ENCODE peak calls at places on chromosomes 1 and 21, in seven cellular contexts. One of them, this sample, is unnamed.

GRCh38 chr1:150365945-150366344 is 2.0 kb downstream of the RPRD2 start:
- DNase-seq in body of pancreas: no peak
- DNase-seq in breast epithelium: no peak
- DNase-seq in H54: no peak
- DNase-seq in IMR-90: peak; percentile 23
- DNase-seq in GM12891: no peak
- DNase-seq in sigmoid colon: no peak
- DNase-seq in this sample: no peak

GRCh38 chr1:164061528-164061927 is 497.5 kb upstream of the PBX1 start:
- DNase-seq in body of pancreas: no peak
- DNase-seq in breast epithelium: no peak
- DNase-seq in H54: no peak
- DNase-seq in IMR-90: no peak
- DNase-seq in GM12891: no peak
- DNase-seq in sigmoid colon: no peak
- DNase-seq in this sample: no peak

GRCh38 chr1:51263147-51263850 is 27.2 kb downstream of the RNF11 start:
- DNase-seq in body of pancreas: no peak
- DNase-seq in breast epithelium: no peak
- DNase-seq in H54: no peak
- DNase-seq in IMR-90: no peak
- DNase-seq in GM12891: no peak
- DNase-seq in sigmoid colon: no peak
- DNase-seq in this sample: no peak

GRCh38 chr1:215476541-215476940 is 90.6 kb upstream of the KCTD3 start:
- DNase-seq in body of pancreas: no peak
- DNase-seq in breast epithelium: no peak
- DNase-seq in H54: no peak
- DNase-seq in IMR-90: peak; percentile 54
- DNase-seq in GM12891: no peak
- DNase-seq in sigmoid colon: no peak
- DNase-seq in this sample: no peak

GRCh38 chr21:44656868-44657267 is 864 bp upstream of the KRTAP12-3 start:
- DNase-seq in body of pancreas: no peak
- DNase-seq in breast epithelium: no peak
- DNase-seq in H54: no peak
- DNase-seq in IMR-90: no peak
- DNase-seq in GM12891: no peak
- DNase-seq in sigmoid colon: no peak
- DNase-seq in this sample: no peak

GRCh38 chr1:19319196-19319595 is 7.1 kb downstream of the SLC66A1 start:
- DNase-seq in body of pancreas: no peak
- DNase-seq in breast epithelium: no peak
- DNase-seq in H54: no peak
- DNase-seq in IMR-90: peak; percentile 22
- DNase-seq in GM12891: no peak
- DNase-seq in sigmoid colon: no peak
- DNase-seq in this sample: no peak

GRCh38 chr21:45874716-45875415 is 106.7 kb upstream of the COL6A1 start:
- DNase-seq in body of pancreas: peak; percentile 22
- DNase-seq in breast epithelium: no peak
- DNase-seq in H54: peak; percentile 98
- DNase-seq in IMR-90: peak; percentile 98
- DNase-seq in GM12891: no peak
- DNase-seq in sigmoid colon: peak; percentile 91
- DNase-seq in this sample: peak; percentile 9

GRCh38 chr1:210882414-210883221 is 251.3 kb downstream of the KCNH1 start:
- DNase-seq in body of pancreas: no peak
- DNase-seq in breast epithelium: no peak
- DNase-seq in H54: peak; percentile 27
- DNase-seq in IMR-90: peak; percentile 21
- DNase-seq in GM12891: no peak
- DNase-seq in sigmoid colon: no peak
- DNase-seq in this sample: no peak

GRCh38 chr21:41865002-41865777 is 14.0 kb downstream of the PRDM15 start:
- DNase-seq in body of pancreas: no peak
- DNase-seq in breast epithelium: peak; percentile 24
- DNase-seq in H54: no peak
- DNase-seq in IMR-90: no peak
- DNase-seq in GM12891: no peak
- DNase-seq in sigmoid colon: no peak
- DNase-seq in this sample: no peak

GRCh38 chr1:196355206-196355786 is 252.9 kb downstream of the KCNT2 start:
- DNase-seq in body of pancreas: no peak
- DNase-seq in breast epithelium: no peak
- DNase-seq in H54: no peak
- DNase-seq in IMR-90: peak; percentile 25
- DNase-seq in GM12891: no peak
- DNase-seq in sigmoid colon: no peak
- DNase-seq in this sample: peak; percentile 3

GRCh38 chr1:169109561-169110134 is 3.2 kb downstream of the ATP1B1 start:
- DNase-seq in body of pancreas: peak; percentile 78
- DNase-seq in breast epithelium: peak; percentile 58
- DNase-seq in H54: peak; percentile 55
- DNase-seq in IMR-90: peak; percentile 92
- DNase-seq in GM12891: no peak
- DNase-seq in sigmoid colon: peak; percentile 92
- DNase-seq in this sample: peak; percentile 97

GRCh38 chr1:44725309-44725698 is 5.7 kb downstream of the RNU5D-1 start:
- DNase-seq in body of pancreas: no peak
- DNase-seq in breast epithelium: no peak
- DNase-seq in H54: no peak
- DNase-seq in IMR-90: no peak
- DNase-seq in GM12891: no peak
- DNase-seq in sigmoid colon: no peak
- DNase-seq in this sample: no peak

GRCh38 chr1:44724408-44725308 is 6.3 kb downstream of the RNU5D-1 start:
- DNase-seq in body of pancreas: no peak
- DNase-seq in breast epithelium: no peak
- DNase-seq in H54: no peak
- DNase-seq in IMR-90: no peak
- DNase-seq in GM12891: no peak
- DNase-seq in sigmoid colon: no peak
- DNase-seq in this sample: no peak

GRCh38 chr1:44723064-44723463 is 7.9 kb downstream of the RNU5D-1 start:
- DNase-seq in body of pancreas: no peak
- DNase-seq in breast epithelium: no peak
- DNase-seq in H54: no peak
- DNase-seq in IMR-90: no peak
- DNase-seq in GM12891: no peak
- DNase-seq in sigmoid colon: no peak
- DNase-seq in this sample: no peak

GRCh38 chr1:44721521-44722361 is 9.2 kb downstream of the RNU5D-1 start:
- DNase-seq in body of pancreas: peak; percentile 73
- DNase-seq in breast epithelium: no peak
- DNase-seq in H54: peak; percentile 98
- DNase-seq in IMR-90: peak; percentile 91
- DNase-seq in GM12891: peak; percentile 56
- DNase-seq in sigmoid colon: peak; percentile 73
- DNase-seq in this sample: peak; percentile 95

GRCh38 chr1:44723496-44724407 is 7.2 kb downstream of the RNU5D-1 start:
- DNase-seq in body of pancreas: no peak
- DNase-seq in breast epithelium: no peak
- DNase-seq in H54: no peak
- DNase-seq in IMR-90: no peak
- DNase-seq in GM12891: peak; percentile 62
- DNase-seq in sigmoid colon: no peak
- DNase-seq in this sample: no peak
- TF ChIP-seq POLR2A in body of pancreas: no peak
- TF ChIP-seq POLR2A in breast epithelium: no peak
- TF ChIP-seq POLR2A in H54: no peak
- TF ChIP-seq POLR2A in IMR-90: no peak
- TF ChIP-seq POLR2A in GM12891: no peak
- TF ChIP-seq POLR2A in sigmoid colon: no peak
- TF ChIP-seq POLR2A in this sample: no peak

GRCh38 chr1:101407505-101408211 is 170.8 kb downstream of the S1PR1 start:
- DNase-seq in body of pancreas: no peak
- DNase-seq in breast epithelium: no peak
- DNase-seq in H54: no peak
- DNase-seq in IMR-90: no peak
- DNase-seq in GM12891: no peak
- DNase-seq in sigmoid colon: no peak
- DNase-seq in this sample: no peak
- TF ChIP-seq POLR2A in body of pancreas: no peak
- TF ChIP-seq POLR2A in breast epithelium: no peak
- TF ChIP-seq POLR2A in H54: no peak
- TF ChIP-seq POLR2A in IMR-90: no peak
- TF ChIP-seq POLR2A in GM12891: peak; percentile 94
- TF ChIP-seq POLR2A in sigmoid colon: no peak
- TF ChIP-seq POLR2A in this sample: no peak

GRCh38 chr1:12085643-12086260 is 22.6 kb downstream of the TNFRSF8 start:
- DNase-seq in body of pancreas: no peak
- DNase-seq in breast epithelium: no peak
- DNase-seq in H54: no peak
- DNase-seq in IMR-90: no peak
- DNase-seq in GM12891: no peak
- DNase-seq in sigmoid colon: no peak
- DNase-seq in this sample: no peak
- TF ChIP-seq POLR2A in body of pancreas: no peak
- TF ChIP-seq POLR2A in breast epithelium: no peak
- TF ChIP-seq POLR2A in H54: no peak
- TF ChIP-seq POLR2A in IMR-90: no peak
- TF ChIP-seq POLR2A in GM12891: no peak
- TF ChIP-seq POLR2A in sigmoid colon: no peak
- TF ChIP-seq POLR2A in this sample: no peak

GRCh38 chr1:25022361-25023189 is 92.5 kb upstream of the RUNX3 start:
- DNase-seq in body of pancreas: peak; percentile 37
- DNase-seq in breast epithelium: no peak
- DNase-seq in H54: peak; percentile 71
- DNase-seq in IMR-90: peak; percentile 96
- DNase-seq in GM12891: peak; percentile 84
- DNase-seq in sigmoid colon: peak; percentile 83
- DNase-seq in this sample: peak; percentile 17
- TF ChIP-seq POLR2A in body of pancreas: no peak
- TF ChIP-seq POLR2A in breast epithelium: no peak
- TF ChIP-seq POLR2A in H54: no peak
- TF ChIP-seq POLR2A in IMR-90: no peak
- TF ChIP-seq POLR2A in GM12891: peak; percentile 71
- TF ChIP-seq POLR2A in sigmoid colon: no peak
- TF ChIP-seq POLR2A in this sample: no peak

GRCh38 chr1:35929730-35930592 is 944 bp upstream of the AGO3 start:
- DNase-seq in body of pancreas: peak; percentile 46
- DNase-seq in breast epithelium: no peak
- DNase-seq in H54: peak; percentile 49
- DNase-seq in IMR-90: peak; percentile 42
- DNase-seq in GM12891: no peak
- DNase-seq in sigmoid colon: peak; percentile 83
- DNase-seq in this sample: peak; percentile 15
- TF ChIP-seq POLR2A in body of pancreas: no peak
- TF ChIP-seq POLR2A in breast epithelium: no peak
- TF ChIP-seq POLR2A in H54: no peak
- TF ChIP-seq POLR2A in IMR-90: no peak
- TF ChIP-seq POLR2A in GM12891: no peak
- TF ChIP-seq POLR2A in sigmoid colon: no peak
- TF ChIP-seq POLR2A in this sample: no peak

DNA sequence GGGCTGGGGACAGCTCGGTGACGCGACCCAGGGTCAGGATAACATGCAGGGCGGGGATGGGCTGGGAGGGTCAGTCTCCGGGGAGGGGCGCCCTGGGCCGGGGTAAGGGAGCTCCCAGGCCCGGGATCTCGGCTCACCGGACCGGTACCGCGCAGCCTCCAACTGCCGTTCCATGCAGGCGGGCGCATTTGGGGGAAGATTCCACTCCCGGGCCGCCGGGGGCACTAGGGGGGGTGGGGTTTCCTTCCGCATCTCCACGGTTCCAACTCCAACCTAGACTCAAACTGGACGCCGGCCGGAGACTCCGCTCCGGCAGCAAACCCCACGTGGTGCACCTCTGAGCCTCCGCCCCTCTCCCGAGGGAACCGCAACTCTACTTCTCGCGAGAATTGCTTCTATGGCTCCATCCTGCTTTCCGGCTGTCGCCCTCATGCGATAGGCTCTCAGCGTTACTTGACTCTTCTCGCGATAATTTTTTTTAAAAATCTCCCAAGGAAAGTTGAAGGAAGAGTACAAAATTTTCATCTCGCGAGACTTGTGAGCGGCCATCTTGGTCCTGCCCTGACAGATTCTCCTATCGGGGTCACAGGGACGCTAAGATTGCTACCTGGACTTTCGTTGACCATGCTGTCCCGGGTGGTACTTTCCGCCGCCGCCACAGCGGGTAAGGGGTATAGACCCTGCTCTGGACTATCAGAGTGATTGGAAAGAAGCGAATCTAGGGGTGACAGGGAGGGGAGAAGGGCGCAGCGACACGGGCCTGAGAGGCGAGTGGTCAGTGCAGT is at the start of the genes ATP5PB and WDR77:
- DNase-seq in body of pancreas: peak; percentile 97
- DNase-seq in breast epithelium: peak; percentile 93
- DNase-seq in H54: peak; percentile 87
- DNase-seq in IMR-90: peak; percentile 99
- DNase-seq in GM12891: peak; percentile 91
- DNase-seq in sigmoid colon: peak; percentile 98
- DNase-seq in this sample: peak; percentile 99
- TF ChIP-seq POLR2A in body of pancreas: no peak
- TF ChIP-seq POLR2A in breast epithelium: no peak
- TF ChIP-seq POLR2A in H54: peak; percentile 29
- TF ChIP-seq POLR2A in IMR-90: peak; percentile 61
- TF ChIP-seq POLR2A in GM12891: peak; percentile 63
- TF ChIP-seq POLR2A in sigmoid colon: peak; percentile 23
- TF ChIP-seq POLR2A in this sample: peak; percentile 64

GRCh38 chr1:202810615-202811295 is at the start of gene PCAT6:
- DNase-seq in body of pancreas: peak; percentile 95
- DNase-seq in breast epithelium: peak; percentile 95
- DNase-seq in H54: peak; percentile 95
- DNase-seq in IMR-90: peak; percentile 94
- DNase-seq in GM12891: peak; percentile 96
- DNase-seq in sigmoid colon: peak; percentile 98
- DNase-seq in this sample: peak; percentile 88
- TF ChIP-seq POLR2A in body of pancreas: peak; percentile 83
- TF ChIP-seq POLR2A in breast epithelium: peak; percentile 91
- TF ChIP-seq POLR2A in H54: peak; percentile 55
- TF ChIP-seq POLR2A in IMR-90: peak; percentile 97
- TF ChIP-seq POLR2A in GM12891: peak; percentile 78
- TF ChIP-seq POLR2A in sigmoid colon: peak; percentile 55
- TF ChIP-seq POLR2A in this sample: peak; percentile 78

DNA sequence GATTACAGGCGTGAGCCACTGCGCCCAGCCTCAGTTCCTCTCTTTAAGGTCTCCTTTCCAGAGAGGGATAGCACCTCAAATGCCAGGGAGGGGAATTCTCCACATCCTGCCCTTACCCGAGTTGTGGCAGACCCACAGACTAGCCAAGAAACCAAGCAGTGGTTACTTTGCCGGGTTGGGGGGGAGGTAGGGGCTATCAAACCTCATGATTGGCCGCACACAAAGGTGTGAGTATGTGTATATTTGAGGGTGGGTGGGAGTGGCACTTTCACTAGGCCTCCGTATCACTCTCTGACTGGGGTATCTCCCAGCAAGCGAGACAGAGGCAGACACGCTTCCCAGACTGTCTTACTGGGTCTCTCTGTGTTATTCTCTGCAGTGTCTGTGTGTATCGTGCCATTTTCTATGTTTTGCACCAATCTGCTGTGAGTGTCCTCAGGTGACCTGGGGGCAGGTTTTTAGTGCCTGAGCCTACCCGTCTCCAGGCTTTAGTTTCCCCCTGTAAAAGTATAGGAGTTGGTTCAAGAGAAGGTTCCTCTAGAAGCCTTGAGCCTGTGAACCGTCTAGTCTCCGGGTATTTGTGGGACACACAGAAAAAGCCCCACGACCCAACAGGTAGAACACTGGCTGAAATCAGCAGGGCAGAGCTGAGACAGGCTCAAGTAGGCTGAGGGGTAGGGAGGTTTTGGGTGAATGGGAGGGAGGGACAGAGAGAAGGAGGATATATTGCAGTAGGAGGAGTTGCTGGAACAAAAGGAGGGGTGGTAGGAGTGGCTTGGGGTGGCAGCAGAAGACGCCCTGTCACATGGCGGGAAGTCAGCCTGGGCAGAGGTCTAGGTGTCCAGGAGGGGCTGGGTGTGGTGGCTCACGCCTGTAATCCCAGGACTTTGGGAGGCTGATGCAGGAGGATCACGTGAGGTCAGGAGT is 10.3 kb downstream of the LMNA start:
- DNase-seq in body of pancreas: peak; percentile 37
- DNase-seq in breast epithelium: no peak
- DNase-seq in H54: no peak
- DNase-seq in IMR-90: no peak
- DNase-seq in GM12891: no peak
- DNase-seq in sigmoid colon: no peak
- DNase-seq in this sample: no peak
- TF ChIP-seq POLR2A in body of pancreas: no peak
- TF ChIP-seq POLR2A in breast epithelium: no peak
- TF ChIP-seq POLR2A in H54: peak; percentile 61
- TF ChIP-seq POLR2A in IMR-90: no peak
- TF ChIP-seq POLR2A in GM12891: peak; percentile 34
- TF ChIP-seq POLR2A in sigmoid colon: peak; percentile 6
- TF ChIP-seq POLR2A in this sample: no peak

This sample was measured in HepG2.